ENCODE peak calls at places on chromosomes 7 and 10, in nine cellular contexts. One of them, this sample, is unnamed.

GRCh38 chr10:124003070-124003419 is 90.4 kb downstream of the CHST15 start:
- DNase-seq in Panc1: no peak
- DNase-seq in GM12864: no peak
- DNase-seq in epithelial cell of esophagus: no peak
- DNase-seq in WERI-Rb-1: peak; percentile 0
- DNase-seq in Caco-2: no peak
- DNase-seq in cardiac muscle cell: no peak
- DNase-seq in tibial nerve: no peak
- DNase-seq in glutamatergic neuron: no peak
- DNase-seq in this sample: peak; percentile 72

GRCh38 chr7:13963925-13964324 is 25.5 kb downstream of the ETV1 start:
- DNase-seq in tibial nerve: no peak
- DNase-seq in Panc1: no peak
- DNase-seq in GM12864: no peak
- DNase-seq in cardiac muscle cell: no peak
- DNase-seq in epithelial cell of esophagus: no peak
- DNase-seq in glutamatergic neuron: no peak
- DNase-seq in WERI-Rb-1: no peak
- DNase-seq in Caco-2: no peak
- DNase-seq in this sample: no peak

GRCh38 chr10:28130267-28130666 is 131.4 kb upstream of the ODAD2 start:
- DNase-seq in Panc1: no peak
- DNase-seq in glutamatergic neuron: no peak
- DNase-seq in GM12864: no peak
- DNase-seq in cardiac muscle cell: no peak
- DNase-seq in epithelial cell of esophagus: peak; percentile 58
- DNase-seq in tibial nerve: no peak
- DNase-seq in Caco-2: no peak
- DNase-seq in WERI-Rb-1: no peak
- DNase-seq in this sample: no peak

GRCh38 chr7:30451539-30452277 is 26.9 kb downstream of the NOD1 start:
- DNase-seq in glutamatergic neuron: no peak
- DNase-seq in GM12864: no peak
- DNase-seq in WERI-Rb-1: no peak
- DNase-seq in tibial nerve: no peak
- DNase-seq in Panc1: no peak
- DNase-seq in Caco-2: no peak
- DNase-seq in epithelial cell of esophagus: no peak
- DNase-seq in cardiac muscle cell: no peak
- DNase-seq in this sample: no peak

GRCh38 chr7:34091330-34091917 is 186.1 kb downstream of the BMPER start:
- DNase-seq in GM12864: no peak
- DNase-seq in tibial nerve: peak; percentile 47
- DNase-seq in Panc1: peak; percentile 28
- DNase-seq in Caco-2: peak; percentile 14
- DNase-seq in cardiac muscle cell: peak; percentile 51
- DNase-seq in WERI-Rb-1: peak; percentile 58
- DNase-seq in glutamatergic neuron: peak; percentile 39
- DNase-seq in epithelial cell of esophagus: peak; percentile 79
- DNase-seq in this sample: no peak

GRCh38 chr10:76469675-76470074 is 1038.3 kb downstream of the LRMDA start:
- DNase-seq in GM12864: no peak
- DNase-seq in Caco-2: no peak
- DNase-seq in tibial nerve: no peak
- DNase-seq in Panc1: no peak
- DNase-seq in cardiac muscle cell: no peak
- DNase-seq in WERI-Rb-1: no peak
- DNase-seq in glutamatergic neuron: no peak
- DNase-seq in epithelial cell of esophagus: no peak
- DNase-seq in this sample: no peak

GRCh38 chr7:99665312-99665759 is 14.5 kb downstream of the CYP3A5 start:
- DNase-seq in tibial nerve: no peak
- DNase-seq in epithelial cell of esophagus: no peak
- DNase-seq in Panc1: no peak
- DNase-seq in WERI-Rb-1: no peak
- DNase-seq in cardiac muscle cell: no peak
- DNase-seq in GM12864: no peak
- DNase-seq in glutamatergic neuron: no peak
- DNase-seq in Caco-2: no peak
- DNase-seq in this sample: no peak

GRCh38 chr7:43577485-43577951 is 5.4 kb upstream of the STK17A start:
- DNase-seq in epithelial cell of esophagus: peak; percentile 92
- DNase-seq in WERI-Rb-1: peak; percentile 27
- DNase-seq in cardiac muscle cell: no peak
- DNase-seq in Caco-2: peak; percentile 72
- DNase-seq in tibial nerve: no peak
- DNase-seq in GM12864: no peak
- DNase-seq in Panc1: no peak
- DNase-seq in glutamatergic neuron: no peak
- DNase-seq in this sample: no peak

GRCh38 chr10:78420946-78421732 is 387.5 kb downstream of the RPS24 start:
- DNase-seq in glutamatergic neuron: no peak
- DNase-seq in WERI-Rb-1: peak; percentile 65
- DNase-seq in Panc1: no peak
- DNase-seq in cardiac muscle cell: no peak
- DNase-seq in Caco-2: no peak
- DNase-seq in epithelial cell of esophagus: no peak
- DNase-seq in GM12864: no peak
- DNase-seq in tibial nerve: no peak
- DNase-seq in this sample: no peak

GRCh38 chr10:70250956-70251680 is 17.9 kb upstream of the PPA1 start:
- DNase-seq in cardiac muscle cell: no peak
- DNase-seq in tibial nerve: no peak
- DNase-seq in Caco-2: no peak
- DNase-seq in WERI-Rb-1: no peak
- DNase-seq in Panc1: no peak
- DNase-seq in GM12864: no peak
- DNase-seq in epithelial cell of esophagus: no peak
- DNase-seq in glutamatergic neuron: no peak
- DNase-seq in this sample: no peak

GRCh38 chr10:132550366-132551092 is 12.9 kb downstream of the INPP5A start:
- DNase-seq in Panc1: no peak
- DNase-seq in tibial nerve: no peak
- DNase-seq in WERI-Rb-1: no peak
- DNase-seq in epithelial cell of esophagus: no peak
- DNase-seq in GM12864: no peak
- DNase-seq in Caco-2: no peak
- DNase-seq in glutamatergic neuron: no peak
- DNase-seq in cardiac muscle cell: no peak
- DNase-seq in this sample: peak; percentile 74

GRCh38 chr7:146926833-146927232 is 810.2 kb downstream of the CNTNAP2 start:
- DNase-seq in WERI-Rb-1: no peak
- DNase-seq in glutamatergic neuron: no peak
- DNase-seq in cardiac muscle cell: no peak
- DNase-seq in tibial nerve: no peak
- DNase-seq in Caco-2: no peak
- DNase-seq in GM12864: no peak
- DNase-seq in Panc1: no peak
- DNase-seq in epithelial cell of esophagus: no peak
- DNase-seq in this sample: no peak

GRCh38 chr7:11952972-11953371 is 121.0 kb upstream of the THSD7A start:
- DNase-seq in GM12864: no peak
- DNase-seq in cardiac muscle cell: no peak
- DNase-seq in tibial nerve: no peak
- DNase-seq in Caco-2: no peak
- DNase-seq in Panc1: no peak
- DNase-seq in glutamatergic neuron: no peak
- DNase-seq in epithelial cell of esophagus: no peak
- DNase-seq in WERI-Rb-1: no peak
- DNase-seq in this sample: no peak

GRCh38 chr7:90271753-90272152 is 26.8 kb downstream of the CFAP69 start:
- DNase-seq in WERI-Rb-1: no peak
- DNase-seq in tibial nerve: no peak
- DNase-seq in epithelial cell of esophagus: peak; percentile 21
- DNase-seq in Panc1: no peak
- DNase-seq in GM12864: no peak
- DNase-seq in cardiac muscle cell: no peak
- DNase-seq in Caco-2: peak; percentile 12
- DNase-seq in glutamatergic neuron: no peak
- DNase-seq in this sample: no peak

GRCh38 chr10:6185039-6185716 is 17.6 kb upstream of the PFKFB3 start:
- DNase-seq in glutamatergic neuron: no peak
- DNase-seq in GM12864: no peak
- DNase-seq in cardiac muscle cell: no peak
- DNase-seq in tibial nerve: no peak
- DNase-seq in Panc1: no peak
- DNase-seq in epithelial cell of esophagus: no peak
- DNase-seq in WERI-Rb-1: peak; percentile 77
- DNase-seq in Caco-2: no peak
- DNase-seq in this sample: no peak

DNA sequence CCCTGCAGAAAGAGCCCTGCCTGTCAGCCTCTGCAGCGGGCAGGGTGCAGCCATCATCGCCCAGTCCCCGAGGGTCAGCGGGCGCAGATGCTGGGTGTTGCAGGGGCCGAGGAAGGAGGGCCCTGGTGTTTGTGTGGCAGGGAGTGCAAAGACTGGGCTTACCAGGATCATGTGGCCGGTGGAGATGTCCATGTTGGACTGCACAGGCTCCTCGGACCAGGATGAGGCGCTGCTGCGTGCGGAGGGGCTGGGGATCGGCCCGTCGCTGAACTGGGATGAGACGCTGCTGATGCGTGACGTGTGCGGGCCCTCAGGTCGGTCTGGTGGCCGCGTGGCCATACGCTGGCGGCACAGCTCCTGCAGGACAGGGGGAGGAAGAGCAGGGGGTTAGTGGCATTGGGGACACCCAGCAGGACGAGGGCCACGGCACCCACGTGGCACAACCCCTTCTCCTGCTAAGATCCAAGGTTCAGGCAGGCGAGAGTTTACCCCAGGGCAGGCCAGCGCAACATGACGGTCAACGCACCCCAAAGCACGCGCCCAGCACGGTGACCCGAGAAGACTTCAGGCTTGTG is 319.5 kb downstream of the DNAJB6 start:
- DNase-seq in GM12864: no peak
- DNase-seq in cardiac muscle cell: no peak
- DNase-seq in WERI-Rb-1: peak; percentile 47
- DNase-seq in Panc1: no peak
- DNase-seq in tibial nerve: no peak
- DNase-seq in epithelial cell of esophagus: no peak
- DNase-seq in Caco-2: no peak
- DNase-seq in glutamatergic neuron: peak; percentile 46
- DNase-seq in this sample: peak; percentile 90
- TF ChIP-seq CTCF in GM12864: no peak
- TF ChIP-seq CTCF in cardiac muscle cell: no peak
- TF ChIP-seq CTCF in WERI-Rb-1: peak; percentile 72
- TF ChIP-seq CTCF in Panc1: no peak
- TF ChIP-seq CTCF in tibial nerve: no peak
- TF ChIP-seq CTCF in epithelial cell of esophagus: no peak
- TF ChIP-seq CTCF in Caco-2: no peak
- TF ChIP-seq CTCF in glutamatergic neuron: no peak
- TF ChIP-seq CTCF in this sample: no peak

GRCh38 chr10:3814832-3815209 is 29.8 kb upstream of the KLF6 start:
- DNase-seq in epithelial cell of esophagus: no peak
- DNase-seq in glutamatergic neuron: no peak
- DNase-seq in tibial nerve: no peak
- DNase-seq in GM12864: no peak
- DNase-seq in Panc1: no peak
- DNase-seq in cardiac muscle cell: no peak
- DNase-seq in WERI-Rb-1: no peak
- DNase-seq in Caco-2: no peak
- DNase-seq in this sample: no peak

GRCh38 chr10:3813267-3813666 is 28.3 kb upstream of the KLF6 start:
- DNase-seq in cardiac muscle cell: no peak
- DNase-seq in glutamatergic neuron: no peak
- DNase-seq in tibial nerve: no peak
- DNase-seq in epithelial cell of esophagus: peak; percentile 36
- DNase-seq in Panc1: no peak
- DNase-seq in WERI-Rb-1: no peak
- DNase-seq in Caco-2: no peak
- DNase-seq in GM12864: no peak
- DNase-seq in this sample: no peak

GRCh38 chr10:3817002-3817401 is 32.0 kb upstream of the KLF6 start:
- DNase-seq in epithelial cell of esophagus: no peak
- DNase-seq in cardiac muscle cell: no peak
- DNase-seq in Caco-2: no peak
- DNase-seq in GM12864: no peak
- DNase-seq in glutamatergic neuron: no peak
- DNase-seq in tibial nerve: no peak
- DNase-seq in WERI-Rb-1: no peak
- DNase-seq in Panc1: no peak
- DNase-seq in this sample: no peak

GRCh38 chr10:3812141-3812540 is 27.1 kb upstream of the KLF6 start:
- DNase-seq in WERI-Rb-1: no peak
- DNase-seq in GM12864: no peak
- DNase-seq in Panc1: no peak
- DNase-seq in tibial nerve: no peak
- DNase-seq in glutamatergic neuron: no peak
- DNase-seq in epithelial cell of esophagus: no peak
- DNase-seq in Caco-2: no peak
- DNase-seq in cardiac muscle cell: no peak
- DNase-seq in this sample: no peak

GRCh38 chr10:3813986-3814831 is 29.2 kb upstream of the KLF6 start:
- DNase-seq in Panc1: no peak
- DNase-seq in epithelial cell of esophagus: peak; percentile 51
- DNase-seq in GM12864: no peak
- DNase-seq in Caco-2: no peak
- DNase-seq in tibial nerve: no peak
- DNase-seq in cardiac muscle cell: no peak
- DNase-seq in glutamatergic neuron: no peak
- DNase-seq in WERI-Rb-1: no peak
- DNase-seq in this sample: no peak
- TF ChIP-seq CTCF in Panc1: no peak
- TF ChIP-seq CTCF in epithelial cell of esophagus: no peak
- TF ChIP-seq CTCF in GM12864: no peak
- TF ChIP-seq CTCF in Caco-2: no peak
- TF ChIP-seq CTCF in tibial nerve: no peak
- TF ChIP-seq CTCF in cardiac muscle cell: no peak
- TF ChIP-seq CTCF in glutamatergic neuron: no peak
- TF ChIP-seq CTCF in WERI-Rb-1: no peak
- TF ChIP-seq CTCF in this sample: no peak

GRCh38 chr10:114821293-114821914 is at the start of gene FHIP2A:
- DNase-seq in Caco-2: peak; percentile 93
- DNase-seq in GM12864: no peak
- DNase-seq in tibial nerve: peak; percentile 69
- DNase-seq in Panc1: peak; percentile 39
- DNase-seq in epithelial cell of esophagus: peak; percentile 60
- DNase-seq in cardiac muscle cell: peak; percentile 82
- DNase-seq in WERI-Rb-1: peak; percentile 73
- DNase-seq in glutamatergic neuron: peak; percentile 87
- DNase-seq in this sample: peak; percentile 90
- TF ChIP-seq CTCF in Caco-2: peak; percentile 58
- TF ChIP-seq CTCF in GM12864: peak; percentile 61
- TF ChIP-seq CTCF in tibial nerve: peak; percentile 58
- TF ChIP-seq CTCF in Panc1: peak; percentile 100
- TF ChIP-seq CTCF in epithelial cell of esophagus: peak; percentile 23
- TF ChIP-seq CTCF in cardiac muscle cell: peak; percentile 38
- TF ChIP-seq CTCF in WERI-Rb-1: peak; percentile 65
- TF ChIP-seq CTCF in glutamatergic neuron: peak; percentile 66
- TF ChIP-seq CTCF in this sample: peak; percentile 79

DNA sequence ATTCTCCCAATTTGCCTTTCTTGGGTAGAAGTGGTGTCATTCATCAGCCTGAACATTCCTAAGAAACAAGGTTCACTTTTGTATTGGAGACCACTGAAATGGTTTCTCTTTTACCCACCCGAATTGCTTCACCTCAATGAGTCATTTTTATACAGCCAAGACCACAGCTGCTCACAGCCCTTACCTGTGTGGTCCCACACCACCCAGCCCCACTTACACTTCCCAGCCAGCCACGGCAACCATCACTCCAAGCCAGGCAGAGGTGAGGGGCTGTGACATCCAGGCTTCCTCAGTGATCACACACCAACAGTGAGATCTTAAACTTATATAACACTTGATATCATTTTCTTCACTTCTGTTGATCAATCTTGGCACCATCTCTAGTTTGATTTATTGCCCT is 20.7 kb downstream of the OR13A1 start:
- DNase-seq in tibial nerve: no peak
- DNase-seq in GM12864: no peak
- DNase-seq in WERI-Rb-1: no peak
- DNase-seq in glutamatergic neuron: no peak
- DNase-seq in Panc1: no peak
- DNase-seq in cardiac muscle cell: no peak
- DNase-seq in Caco-2: no peak
- DNase-seq in epithelial cell of esophagus: no peak
- DNase-seq in this sample: no peak
- TF ChIP-seq CTCF in tibial nerve: no peak
- TF ChIP-seq CTCF in GM12864: no peak
- TF ChIP-seq CTCF in WERI-Rb-1: no peak
- TF ChIP-seq CTCF in glutamatergic neuron: no peak
- TF ChIP-seq CTCF in Panc1: no peak
- TF ChIP-seq CTCF in cardiac muscle cell: no peak
- TF ChIP-seq CTCF in Caco-2: no peak
- TF ChIP-seq CTCF in epithelial cell of esophagus: no peak
- TF ChIP-seq CTCF in this sample: no peak

This sample was measured in chondrocyte.